ENCODE peak calls at places on chromosomes 16 and 17, in nine cellular contexts. One of them, this sample, is unnamed.

GRCh38 chr16:30755955-30756780 is 5.7 kb downstream of the CFAP119 start:
- DNase-seq in neural progenitor cell: no peak
- DNase-seq in suprapubic skin: no peak
- DNase-seq in astrocyte of the cerebellum: no peak
- DNase-seq in heart left ventricle: no peak
- DNase-seq in fibroblast of pulmonary artery: no peak
- DNase-seq in fibroblast of mammary gland: no peak
- DNase-seq in foreskin fibroblast: no peak
- DNase-seq in tibial artery: no peak
- DNase-seq in this sample: no peak

GRCh38 chr16:74760007-74760767 is 14.4 kb downstream of the FA2H start:
- DNase-seq in fibroblast of mammary gland: peak
- DNase-seq in suprapubic skin: no peak
- DNase-seq in astrocyte of the cerebellum: no peak
- DNase-seq in tibial artery: no peak
- DNase-seq in heart left ventricle: no peak
- DNase-seq in foreskin fibroblast: peak
- DNase-seq in neural progenitor cell: no peak
- DNase-seq in fibroblast of pulmonary artery: no peak
- DNase-seq in this sample: no peak

GRCh38 chr16:87322833-87323726 is 5.9 kb upstream of the C16orf95 start:
- DNase-seq in foreskin fibroblast: no peak
- DNase-seq in suprapubic skin: peak
- DNase-seq in fibroblast of pulmonary artery: no peak
- DNase-seq in tibial artery: no peak
- DNase-seq in fibroblast of mammary gland: no peak
- DNase-seq in astrocyte of the cerebellum: no peak
- DNase-seq in heart left ventricle: peak
- DNase-seq in neural progenitor cell: no peak
- DNase-seq in this sample: peak

GRCh38 chr17:60463157-60463820 is 41.0 kb downstream of the CHCT1 start:
- DNase-seq in fibroblast of mammary gland: peak
- DNase-seq in suprapubic skin: no peak
- DNase-seq in heart left ventricle: no peak
- DNase-seq in neural progenitor cell: no peak
- DNase-seq in fibroblast of pulmonary artery: peak
- DNase-seq in astrocyte of the cerebellum: no peak
- DNase-seq in tibial artery: no peak
- DNase-seq in foreskin fibroblast: no peak
- DNase-seq in this sample: no peak

GRCh38 chr16:53849585-53849984 is 145.6 kb downstream of the FTO start:
- DNase-seq in tibial artery: no peak
- DNase-seq in neural progenitor cell: no peak
- DNase-seq in fibroblast of pulmonary artery: no peak
- DNase-seq in fibroblast of mammary gland: no peak
- DNase-seq in suprapubic skin: no peak
- DNase-seq in foreskin fibroblast: no peak
- DNase-seq in astrocyte of the cerebellum: no peak
- DNase-seq in heart left ventricle: no peak
- DNase-seq in this sample: no peak

GRCh38 chr17:42675984-42676423 is 790 bp downstream of the PLEKHH3 start:
- DNase-seq in astrocyte of the cerebellum: no peak
- DNase-seq in neural progenitor cell: no peak
- DNase-seq in foreskin fibroblast: peak
- DNase-seq in fibroblast of pulmonary artery: peak
- DNase-seq in heart left ventricle: peak
- DNase-seq in suprapubic skin: peak
- DNase-seq in tibial artery: peak
- DNase-seq in fibroblast of mammary gland: peak
- DNase-seq in this sample: no peak

GRCh38 chr16:53518550-53519416 is 15.8 kb upstream of the AKTIP start:
- DNase-seq in fibroblast of mammary gland: peak
- DNase-seq in tibial artery: no peak
- DNase-seq in fibroblast of pulmonary artery: peak
- DNase-seq in foreskin fibroblast: peak
- DNase-seq in heart left ventricle: no peak
- DNase-seq in neural progenitor cell: no peak
- DNase-seq in suprapubic skin: peak
- DNase-seq in astrocyte of the cerebellum: no peak
- DNase-seq in this sample: peak

GRCh38 chr17:9498490-9498889 is 77.1 kb downstream of the STX8 start:
- DNase-seq in foreskin fibroblast: no peak
- DNase-seq in fibroblast of pulmonary artery: no peak
- DNase-seq in astrocyte of the cerebellum: no peak
- DNase-seq in neural progenitor cell: no peak
- DNase-seq in fibroblast of mammary gland: no peak
- DNase-seq in heart left ventricle: no peak
- DNase-seq in suprapubic skin: no peak
- DNase-seq in tibial artery: no peak
- DNase-seq in this sample: no peak

GRCh38 chr16:85446846-85447656 is 166.1 kb upstream of the GSE1 start:
- DNase-seq in astrocyte of the cerebellum: no peak
- DNase-seq in heart left ventricle: no peak
- DNase-seq in tibial artery: no peak
- DNase-seq in fibroblast of mammary gland: no peak
- DNase-seq in suprapubic skin: no peak
- DNase-seq in neural progenitor cell: no peak
- DNase-seq in foreskin fibroblast: no peak
- DNase-seq in fibroblast of pulmonary artery: no peak
- DNase-seq in this sample: no peak

GRCh38 chr16:23595246-23595950 is 718 bp downstream of the NDUFAB1 start:
- DNase-seq in suprapubic skin: no peak
- DNase-seq in heart left ventricle: no peak
- DNase-seq in neural progenitor cell: no peak
- DNase-seq in fibroblast of pulmonary artery: peak
- DNase-seq in tibial artery: no peak
- DNase-seq in astrocyte of the cerebellum: no peak
- DNase-seq in fibroblast of mammary gland: peak
- DNase-seq in foreskin fibroblast: no peak
- DNase-seq in this sample: no peak

GRCh38 chr16:2194852-2195315 is 1.5 kb downstream of the CASKIN1 start:
- DNase-seq in heart left ventricle: no peak
- DNase-seq in tibial artery: no peak
- DNase-seq in foreskin fibroblast: peak
- DNase-seq in suprapubic skin: no peak
- DNase-seq in fibroblast of mammary gland: peak
- DNase-seq in fibroblast of pulmonary artery: peak
- DNase-seq in neural progenitor cell: peak
- DNase-seq in astrocyte of the cerebellum: no peak
- DNase-seq in this sample: no peak

GRCh38 chr17:21318439-21318838 is 33.9 kb downstream of the MAP2K3 start:
- DNase-seq in fibroblast of pulmonary artery: no peak
- DNase-seq in fibroblast of mammary gland: no peak
- DNase-seq in neural progenitor cell: peak
- DNase-seq in foreskin fibroblast: no peak
- DNase-seq in suprapubic skin: peak
- DNase-seq in astrocyte of the cerebellum: no peak
- DNase-seq in heart left ventricle: no peak
- DNase-seq in tibial artery: no peak
- DNase-seq in this sample: peak

GRCh38 chr16:25212636-25213035 is 4.1 kb upstream of the AQP8 start:
- DNase-seq in fibroblast of mammary gland: no peak
- DNase-seq in tibial artery: no peak
- DNase-seq in suprapubic skin: no peak
- DNase-seq in fibroblast of pulmonary artery: no peak
- DNase-seq in heart left ventricle: no peak
- DNase-seq in astrocyte of the cerebellum: no peak
- DNase-seq in neural progenitor cell: no peak
- DNase-seq in foreskin fibroblast: no peak
- DNase-seq in this sample: no peak

GRCh38 chr17:67730706-67731105 is 13.0 kb downstream of the NOL11 start:
- DNase-seq in suprapubic skin: no peak
- DNase-seq in tibial artery: no peak
- DNase-seq in astrocyte of the cerebellum: no peak
- DNase-seq in fibroblast of mammary gland: no peak
- DNase-seq in neural progenitor cell: no peak
- DNase-seq in fibroblast of pulmonary artery: no peak
- DNase-seq in heart left ventricle: no peak
- DNase-seq in foreskin fibroblast: no peak
- DNase-seq in this sample: no peak

GRCh38 chr16:20610192-20610891 is 34.2 kb upstream of the ACSM2B start:
- DNase-seq in tibial artery: no peak
- DNase-seq in heart left ventricle: no peak
- DNase-seq in fibroblast of mammary gland: no peak
- DNase-seq in neural progenitor cell: no peak
- DNase-seq in foreskin fibroblast: no peak
- DNase-seq in astrocyte of the cerebellum: no peak
- DNase-seq in fibroblast of pulmonary artery: no peak
- DNase-seq in suprapubic skin: no peak
- DNase-seq in this sample: no peak

GRCh38 chr17:77304051-77304745 is 163.4 kb downstream of the SEC14L1 start:
- DNase-seq in fibroblast of pulmonary artery: peak
- DNase-seq in suprapubic skin: no peak
- DNase-seq in fibroblast of mammary gland: no peak
- DNase-seq in tibial artery: no peak
- DNase-seq in foreskin fibroblast: peak
- DNase-seq in astrocyte of the cerebellum: no peak
- DNase-seq in heart left ventricle: no peak
- DNase-seq in neural progenitor cell: no peak
- DNase-seq in this sample: no peak

DNA sequence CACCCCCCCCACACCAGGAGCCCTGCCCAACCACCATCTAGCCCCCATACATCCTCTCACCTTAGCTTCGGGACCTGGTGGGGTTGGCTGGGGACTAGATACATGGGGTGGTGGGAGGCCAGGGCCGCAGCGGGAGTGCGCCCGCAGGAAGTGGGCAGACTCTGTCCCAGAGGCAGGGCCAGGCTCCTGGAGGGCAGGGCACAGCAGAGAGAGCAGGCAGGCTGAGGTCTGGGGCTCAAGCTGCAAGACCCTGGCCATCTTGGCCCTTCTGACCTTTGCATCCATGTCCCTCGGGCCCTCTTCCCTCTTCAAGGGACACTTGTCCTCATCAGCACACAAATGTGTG is 2.7 kb downstream of the ENKD1 start:
- DNase-seq in foreskin fibroblast: no peak
- DNase-seq in astrocyte of the cerebellum: no peak
- DNase-seq in heart left ventricle: no peak
- DNase-seq in suprapubic skin: no peak
- DNase-seq in neural progenitor cell: no peak
- DNase-seq in fibroblast of pulmonary artery: no peak
- DNase-seq in tibial artery: no peak
- DNase-seq in fibroblast of mammary gland: no peak
- DNase-seq in this sample: no peak
- TF ChIP-seq CTCF in foreskin fibroblast: no peak
- TF ChIP-seq CTCF in astrocyte of the cerebellum: no peak
- TF ChIP-seq CTCF in heart left ventricle: no peak
- TF ChIP-seq CTCF in suprapubic skin: no peak
- TF ChIP-seq CTCF in neural progenitor cell: no peak
- TF ChIP-seq CTCF in fibroblast of pulmonary artery: no peak
- TF ChIP-seq CTCF in tibial artery: no peak
- TF ChIP-seq CTCF in fibroblast of mammary gland: no peak
- TF ChIP-seq CTCF in this sample: peak

GRCh38 chr16:18983565-18984424 is at the start of gene TMC7:
- DNase-seq in suprapubic skin: peak
- DNase-seq in fibroblast of pulmonary artery: peak
- DNase-seq in neural progenitor cell: peak
- DNase-seq in fibroblast of mammary gland: peak
- DNase-seq in heart left ventricle: peak
- DNase-seq in tibial artery: peak
- DNase-seq in foreskin fibroblast: peak
- DNase-seq in astrocyte of the cerebellum: peak
- DNase-seq in this sample: no peak
- TF ChIP-seq CTCF in suprapubic skin: peak
- TF ChIP-seq CTCF in fibroblast of pulmonary artery: peak
- TF ChIP-seq CTCF in neural progenitor cell: peak
- TF ChIP-seq CTCF in fibroblast of mammary gland: peak
- TF ChIP-seq CTCF in heart left ventricle: peak
- TF ChIP-seq CTCF in tibial artery: peak
- TF ChIP-seq CTCF in foreskin fibroblast: peak
- TF ChIP-seq CTCF in astrocyte of the cerebellum: peak
- TF ChIP-seq CTCF in this sample: no peak

DNA sequence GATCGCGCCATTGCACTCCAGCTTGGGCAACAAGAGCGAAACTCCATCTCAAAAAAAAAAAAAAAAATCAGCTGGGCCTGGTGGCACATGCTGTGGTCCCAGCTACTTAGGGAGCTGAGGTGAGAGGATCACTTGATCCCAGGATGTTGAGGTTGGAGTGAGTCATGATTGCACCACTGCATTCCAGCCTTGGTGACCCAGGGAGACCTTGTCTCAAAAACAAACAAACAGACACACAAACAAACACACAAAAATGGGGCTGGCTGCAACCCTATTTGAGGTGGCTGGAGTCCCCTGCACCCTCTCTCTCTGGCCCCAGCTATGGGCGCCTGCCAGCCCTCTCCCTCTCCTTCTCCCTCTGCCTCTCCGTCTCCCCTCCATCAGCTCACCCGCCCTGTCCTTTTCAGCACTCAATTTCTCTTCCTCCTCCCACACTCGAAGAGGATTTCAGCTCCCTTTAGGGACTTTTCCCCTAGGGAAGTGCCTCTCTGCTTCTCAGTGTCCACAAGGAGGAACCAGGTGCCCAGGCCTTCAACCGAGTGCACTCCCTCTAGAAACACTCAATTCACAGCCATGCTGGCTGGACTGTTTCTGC is 17.5 kb upstream of the TFAP4 start:
- DNase-seq in astrocyte of the cerebellum: no peak
- DNase-seq in fibroblast of mammary gland: peak
- DNase-seq in foreskin fibroblast: peak
- DNase-seq in fibroblast of pulmonary artery: peak
- DNase-seq in heart left ventricle: no peak
- DNase-seq in tibial artery: no peak
- DNase-seq in neural progenitor cell: no peak
- DNase-seq in suprapubic skin: no peak
- DNase-seq in this sample: no peak
- TF ChIP-seq CTCF in astrocyte of the cerebellum: peak
- TF ChIP-seq CTCF in fibroblast of mammary gland: no peak
- TF ChIP-seq CTCF in foreskin fibroblast: peak
- TF ChIP-seq CTCF in fibroblast of pulmonary artery: peak
- TF ChIP-seq CTCF in heart left ventricle: no peak
- TF ChIP-seq CTCF in tibial artery: peak
- TF ChIP-seq CTCF in neural progenitor cell: no peak
- TF ChIP-seq CTCF in suprapubic skin: no peak
- TF ChIP-seq CTCF in this sample: no peak

GRCh38 chr16:57999366-57999970 is 1.0 kb downstream of the ZNF319 start:
- DNase-seq in neural progenitor cell: peak
- DNase-seq in foreskin fibroblast: peak
- DNase-seq in fibroblast of pulmonary artery: peak
- DNase-seq in suprapubic skin: peak
- DNase-seq in heart left ventricle: no peak
- DNase-seq in astrocyte of the cerebellum: no peak
- DNase-seq in tibial artery: no peak
- DNase-seq in fibroblast of mammary gland: peak
- DNase-seq in this sample: no peak

GRCh38 chr16:58001781-58002410 is 689 bp downstream of the USB1 start:
- DNase-seq in astrocyte of the cerebellum: no peak
- DNase-seq in tibial artery: no peak
- DNase-seq in fibroblast of pulmonary artery: no peak
- DNase-seq in fibroblast of mammary gland: peak
- DNase-seq in heart left ventricle: no peak
- DNase-seq in suprapubic skin: no peak
- DNase-seq in neural progenitor cell: no peak
- DNase-seq in foreskin fibroblast: no peak
- DNase-seq in this sample: no peak

GRCh38 chr16:58002411-58002790 is 1.2 kb downstream of the USB1 start:
- DNase-seq in neural progenitor cell: no peak
- DNase-seq in foreskin fibroblast: no peak
- DNase-seq in heart left ventricle: peak
- DNase-seq in suprapubic skin: no peak
- DNase-seq in tibial artery: no peak
- DNase-seq in fibroblast of mammary gland: no peak
- DNase-seq in fibroblast of pulmonary artery: no peak
- DNase-seq in astrocyte of the cerebellum: no peak
- DNase-seq in this sample: no peak

GRCh38 chr16:57999971-58000705 is at the start of gene ZNF319:
- DNase-seq in tibial artery: no peak
- DNase-seq in suprapubic skin: no peak
- DNase-seq in fibroblast of pulmonary artery: no peak
- DNase-seq in neural progenitor cell: peak
- DNase-seq in astrocyte of the cerebellum: no peak
- DNase-seq in heart left ventricle: no peak
- DNase-seq in foreskin fibroblast: no peak
- DNase-seq in fibroblast of mammary gland: no peak
- DNase-seq in this sample: no peak

GRCh38 chr16:58000706-58001676 is at the start of gene USB1:
- DNase-seq in heart left ventricle: peak
- DNase-seq in suprapubic skin: peak
- DNase-seq in fibroblast of mammary gland: peak
- DNase-seq in astrocyte of the cerebellum: peak
- DNase-seq in fibroblast of pulmonary artery: peak
- DNase-seq in neural progenitor cell: peak
- DNase-seq in foreskin fibroblast: peak
- DNase-seq in tibial artery: peak
- DNase-seq in this sample: peak
- TF ChIP-seq CTCF in heart left ventricle: peak
- TF ChIP-seq CTCF in suprapubic skin: peak
- TF ChIP-seq CTCF in fibroblast of mammary gland: no peak
- TF ChIP-seq CTCF in astrocyte of the cerebellum: peak
- TF ChIP-seq CTCF in fibroblast of pulmonary artery: peak
- TF ChIP-seq CTCF in neural progenitor cell: peak
- TF ChIP-seq CTCF in foreskin fibroblast: peak
- TF ChIP-seq CTCF in tibial artery: peak
- TF ChIP-seq CTCF in this sample: peak

This sample was measured in CD14-positive monocyte.